ENCODE peak calls at places on chromosomes 6 and 20, in eight cellular contexts. K, X, N, B, W, E, R and Y are unnamed samples.

GRCh38 chr6:83365931-83366330 is 64.9 kb downstream of the ME1 start:
- DNase-seq in X (peak), K (no peak), R (no peak), W (no peak), E (no peak), N (no peak), B (peak), Y (no peak)

GRCh38 chr20:61749406-61750075 is 316.1 kb downstream of the TAF4 start:
- DNase-seq in B (no peak), K (no peak), W (no peak), E (no peak), X (no peak), R (no peak), N (no peak), Y (peak)

GRCh38 chr20:9903048-9903651 is 64.3 kb upstream of the PAK5 start:
- DNase-seq in W (no peak), K (no peak), B (no peak), X (no peak), N (peak), R (peak), E (no peak), Y (no peak)

GRCh38 chr6:45609141-45609638 is 231.5 kb upstream of the SUPT3H start:
- DNase-seq in E (no peak), K (no peak), R (no peak), B (peak), X (peak), N (no peak), W (peak), Y (no peak)

GRCh38 chr20:62709537-62709905 is 885 bp downstream of the NTSR1 start:
- DNase-seq in W (no peak), R (no peak), K (no peak), E (no peak), X (no peak), B (no peak), N (no peak), Y (no peak)

GRCh38 chr20:53100476-53100911 is 128.3 kb downstream of the TSHZ2 start:
- DNase-seq in B (no peak), X (no peak), N (no peak), K (no peak), W (no peak), E (no peak), R (no peak), Y (no peak)

GRCh38 chr6:92586236-92586977 is 833.0 kb downstream of the EPHA7 start:
- DNase-seq in K (no peak), E (no peak), X (no peak), B (no peak), W (no peak), R (no peak), N (no peak), Y (no peak)

GRCh38 chr20:34415079-34415478 is 52.0 kb downstream of the ITCH start:
- DNase-seq in X (no peak), N (no peak), W (no peak), B (no peak), K (no peak), R (peak), E (no peak), Y (no peak)

GRCh38 chr6:29129326-29130012 is 21.6 kb downstream of the OR2J3 start:
- DNase-seq in W (no peak), B (no peak), N (no peak), K (no peak), X (no peak), E (no peak), R (no peak), Y (no peak)

GRCh38 chr20:48739395-48740268 is 88.2 kb downstream of the PREX1 start:
- DNase-seq in R (peak), X (no peak), K (no peak), W (no peak), E (no peak), N (no peak), B (no peak), Y (no peak)

GRCh38 chr6:162377735-162378134 is 349.8 kb downstream of the PRKN start:
- DNase-seq in W (no peak), X (no peak), R (no peak), K (no peak), B (no peak), E (no peak), N (no peak), Y (no peak)

GRCh38 chr6:69866351-69867074 is at the start of gene COL19A1:
- DNase-seq in X (no peak), B (no peak), N (peak), R (peak), K (no peak), W (no peak), E (no peak), Y (peak)

GRCh38 chr6:139323511-139324445 is 32.0 kb upstream of the TXLNB start:
- DNase-seq in R (peak), X (peak), N (peak), K (peak), E (peak), B (peak), W (peak), Y (no peak)

GRCh38 chr6:71333700-71334099 is 45.1 kb downstream of the OGFRL1 start:
- DNase-seq in B (peak), K (peak), N (no peak), X (peak), W (peak), R (no peak), E (no peak), Y (peak)

GRCh38 chr20:38272961-38273360 is 12.4 kb upstream of the KIAA1755 start:
- DNase-seq in X (no peak), N (no peak), B (peak), K (no peak), R (no peak), W (peak), E (no peak), Y (no peak)

GRCh38 chr6:10633216-10633615 is 61.2 kb downstream of the C6orf52 start:
- DNase-seq in R (peak), B (peak), X (peak), K (peak), E (no peak), N (no peak), W (peak), Y (peak)

GRCh38 chr6:75449625-75450206 is 43.9 kb downstream of the FILIP1 start:
- DNase-seq in K (peak), W (peak), B (peak), N (no peak), E (no peak), R (no peak), X (peak), Y (no peak)

GRCh38 chr20:6074145-6074561 is 20.3 kb upstream of the LRRN4 start:
- DNase-seq in W (no peak), N (no peak), K (no peak), B (peak), E (no peak), R (peak), X (peak), Y (peak)

GRCh38 chr6:116876107-116876506 is 935 bp upstream of the RFX6 start:
- DNase-seq in N (no peak), R (no peak), W (no peak), B (no peak), E (no peak), K (no peak), X (no peak), Y (no peak)